ENCODE peak calls at places on chromosomes 6 and 20, in ten cellular contexts. L is tibial artery; S is psoas muscle; D is CD4-positive, alpha-beta T cell; G is left ventricle myocardium inferior; P is K562; Q is adrenal gland; B is heart left ventricle; V is WERI-Rb-1; I is esophagus squamous epithelium. E is an unnamed sample. For H3K27me3, the result is how much of the 10 kb centered on the place peaks cover.

GRCh38 chr20:14775778-14776177 is 438.4 kb upstream of the FLRT3 start:
- DNase-seq in L (no peak), S (peak), D (no peak), G (no peak), P (no peak), Q (peak), B (no peak), V (no peak), I (no peak), E (no peak)

GRCh38 chr6:28506807-28507475 is 8.7 kb downstream of the GPX6 start:
- DNase-seq in L (no peak), S (no peak), D (no peak), G (no peak), P (no peak), Q (no peak), B (no peak), V (no peak), I (no peak), E (no peak)

GRCh38 chr6:41692080-41692675 is 43.2 kb downstream of the TFEB start:
- DNase-seq in L (no peak), S (no peak), D (no peak), G (no peak), P (no peak), Q (no peak), B (no peak), V (no peak), I (no peak), E (no peak)

GRCh38 chr6:42569102-42570028 is 5.5 kb downstream of the UBR2 start:
- DNase-seq in L (no peak), S (no peak), D (no peak), G (no peak), P (no peak), Q (no peak), B (no peak), V (no peak), I (no peak), E (no peak)

GRCh38 chr20:21202284-21202683 is 76.4 kb downstream of the KIZ start:
- DNase-seq in L (no peak), S (no peak), D (no peak), G (no peak), P (no peak), Q (no peak), B (no peak), V (no peak), I (no peak), E (no peak)

GRCh38 chr6:12148317-12148801 is 136.2 kb downstream of the HIVEP1 start:
- DNase-seq in L (no peak), S (no peak), D (no peak), G (no peak), P (no peak), Q (no peak), B (no peak), V (no peak), I (no peak), E (no peak)

GRCh38 chr6:104887350-104887749 is 27.6 kb upstream of the HACE1 start:
- DNase-seq in L (no peak), S (no peak), D (no peak), G (no peak), P (no peak), Q (no peak), B (no peak), V (no peak), I (no peak), E (no peak)

GRCh38 chr6:29702519-29703103 is 20.6 kb upstream of the HLA-F start:
- DNase-seq in L (no peak), S (no peak), D (peak), G (peak), P (peak), Q (no peak), B (peak), V (peak), I (no peak), E (peak)

GRCh38 chr6:33719326-33719987 is 8.0 kb upstream of the UQCC2 start:
- DNase-seq in L (no peak), S (no peak), D (no peak), G (no peak), P (no peak), Q (no peak), B (no peak), V (no peak), I (no peak), E (no peak)

GRCh38 chr6:110518281-110518623 is 41.8 kb upstream of the SLC22A16 start:
- DNase-seq in L (no peak), S (no peak), D (no peak), G (no peak), P (no peak), Q (no peak), B (no peak), V (no peak), I (no peak), E (no peak)

GRCh38 chr20:64115171-64115911 is 8.0 kb upstream of the NPBWR2 start:
- DNase-seq in L (peak), S (no peak), D (no peak), G (no peak), P (no peak), Q (peak), B (no peak), V (no peak), I (no peak), E (peak)

GRCh38 chr6:161422710-161423109 is 148.8 kb upstream of the AGPAT4 start:
- DNase-seq in L (no peak), S (no peak), D (no peak), G (no peak), P (no peak), Q (no peak), B (no peak), V (no peak), I (no peak), E (no peak)

GRCh38 chr6:108734336-108734922 is 113.8 kb upstream of the ARMC2 start:
- DNase-seq in L (no peak), S (no peak), D (no peak), G (no peak), P (no peak), Q (no peak), B (no peak), V (no peak), I (no peak), E (no peak)

GRCh38 chr6:121582262-121582661 is 146.8 kb downstream of the GJA1 start:
- DNase-seq in L (no peak), S (no peak), D (no peak), G (no peak), P (no peak), Q (no peak), B (no peak), V (no peak), I (no peak), E (no peak)

GRCh38 chr20:25626779-25627178 is 3.0 kb upstream of the NANP start:
- DNase-seq in L (no peak), S (no peak), D (no peak), G (no peak), P (no peak), Q (no peak), B (no peak), V (no peak), I (no peak), E (no peak)

GRCh38 chr6:30741789-30742315 is 635 bp downstream of the FLOT1 start:
- DNase-seq in L (no peak), S (no peak), D (no peak), G (peak), P (no peak), Q (peak), B (peak), V (no peak), I (no peak), E (no peak)

GRCh38 chr6:93468291-93468690 is 48.9 kb upstream of the EPHA7 start:
- DNase-seq in L (no peak), S (no peak), D (no peak), G (no peak), P (no peak), Q (no peak), B (no peak), V (no peak), I (no peak), E (no peak)

GRCh38 chr6:45310118-45310788 is 17.9 kb upstream of the RUNX2 start:
- DNase-seq in L (no peak), S (no peak), D (peak), G (no peak), P (no peak), Q (no peak), B (peak), V (no peak), I (no peak), E (peak)

GRCh38 chr6:70627500-70628254 is 40.0 kb upstream of the SMAP1 start:
- DNase-seq in L (no peak), S (no peak), D (no peak), G (no peak), P (no peak), Q (no peak), B (no peak), V (no peak), I (no peak), E (no peak)

GRCh38 chr6:88538849-88539571 is 372.9 kb upstream of the CNR1 start:
- DNase-seq in L (no peak), S (no peak), D (no peak), G (no peak), P (no peak), Q (no peak), B (no peak), V (no peak), I (no peak), E (no peak)

GRCh38 chr20:53739799-53740785 is 146.5 kb upstream of the ZNF217 start:
- DNase-seq in L (no peak), S (no peak), D (no peak), G (no peak), P (no peak), Q (no peak), B (no peak), V (no peak), I (no peak), E (no peak)

GRCh38 chr20:34615477-34615876 is 57.0 kb downstream of the MAP1LC3A start:
- DNase-seq in L (no peak), S (no peak), D (no peak), G (no peak), P (no peak), Q (no peak), B (no peak), V (no peak), I (no peak), E (no peak)

GRCh38 chr20:16412896-16413295 is 160.4 kb downstream of the KIF16B start:
- DNase-seq in L (no peak), S (no peak), D (no peak), G (no peak), P (no peak), Q (no peak), B (no peak), V (no peak), I (no peak), E (no peak)

GRCh38 chr20:10309326-10309725 is 90.7 kb downstream of the SNAP25 start:
- DNase-seq in L (no peak), S (no peak), D (no peak), G (no peak), P (no peak), Q (no peak), B (no peak), V (no peak), I (no peak), E (no peak)

GRCh38 chr20:33337119-33337518 is 54.1 kb downstream of the BPIFB1 start:
- DNase-seq in L (no peak), S (no peak), D (no peak), G (no peak), P (no peak), Q (no peak), B (no peak), V (no peak), I (no peak), E (no peak)

GRCh38 chr6:31058128-31058894 is 48.0 kb downstream of the MUC22 start:
- DNase-seq in L (no peak), S (no peak), D (no peak), G (no peak), P (peak), Q (no peak), B (no peak), V (peak), I (no peak), E (no peak)

GRCh38 chr6:155171109-155171746 is 92.6 kb upstream of the CLDN20 start:
- DNase-seq in L (peak), S (peak), D (peak), G (no peak), P (peak), Q (peak), B (peak), V (no peak), I (no peak), E (no peak)

GRCh38 chr20:45821942-45822341 is 5.2 kb downstream of the TNNC2 start:
- DNase-seq in L (no peak), S (no peak), D (no peak), G (no peak), P (no peak), Q (no peak), B (no peak), V (no peak), I (no peak), E (no peak)

GRCh38 chr6:133888931-133889556 is at the start of gene TCF21:
- DNase-seq in L (no peak), S (peak), D (no peak), G (peak), P (no peak), Q (no peak), B (peak), V (no peak), I (no peak), E (no peak)

GRCh38 chr6:77463308-77463880 is at the start of gene HTR1B:
- DNase-seq in L (peak), S (no peak), D (no peak), G (no peak), P (no peak), Q (no peak), B (no peak), V (no peak), I (no peak), E (peak)

GRCh38 chr20:63295846-63296245 is 2.9 kb downstream of the COL20A1 start:
- DNase-seq in L (no peak), S (no peak), D (no peak), G (no peak), P (no peak), Q (no peak), B (no peak), V (no peak), I (no peak), E (no peak)

GRCh38 chr6:53794720-53795253 is at the start of gene LRRC1:
- DNase-seq in L (peak), S (peak), D (peak), G (peak), P (peak), Q (peak), B (peak), V (peak), I (peak), E (peak)

GRCh38 chr6:41352907-41353306 is 17.5 kb downstream of the NCR2 start:
- DNase-seq in L (no peak), S (no peak), D (no peak), G (no peak), P (no peak), Q (no peak), B (no peak), V (no peak), I (no peak), E (no peak)

GRCh38 chr6:132365319-132365907 is 35.9 kb downstream of the MOXD1 start:
- DNase-seq in L (no peak), S (no peak), D (no peak), G (no peak), P (no peak), Q (no peak), B (no peak), V (no peak), I (no peak), E (no peak)

DNA sequence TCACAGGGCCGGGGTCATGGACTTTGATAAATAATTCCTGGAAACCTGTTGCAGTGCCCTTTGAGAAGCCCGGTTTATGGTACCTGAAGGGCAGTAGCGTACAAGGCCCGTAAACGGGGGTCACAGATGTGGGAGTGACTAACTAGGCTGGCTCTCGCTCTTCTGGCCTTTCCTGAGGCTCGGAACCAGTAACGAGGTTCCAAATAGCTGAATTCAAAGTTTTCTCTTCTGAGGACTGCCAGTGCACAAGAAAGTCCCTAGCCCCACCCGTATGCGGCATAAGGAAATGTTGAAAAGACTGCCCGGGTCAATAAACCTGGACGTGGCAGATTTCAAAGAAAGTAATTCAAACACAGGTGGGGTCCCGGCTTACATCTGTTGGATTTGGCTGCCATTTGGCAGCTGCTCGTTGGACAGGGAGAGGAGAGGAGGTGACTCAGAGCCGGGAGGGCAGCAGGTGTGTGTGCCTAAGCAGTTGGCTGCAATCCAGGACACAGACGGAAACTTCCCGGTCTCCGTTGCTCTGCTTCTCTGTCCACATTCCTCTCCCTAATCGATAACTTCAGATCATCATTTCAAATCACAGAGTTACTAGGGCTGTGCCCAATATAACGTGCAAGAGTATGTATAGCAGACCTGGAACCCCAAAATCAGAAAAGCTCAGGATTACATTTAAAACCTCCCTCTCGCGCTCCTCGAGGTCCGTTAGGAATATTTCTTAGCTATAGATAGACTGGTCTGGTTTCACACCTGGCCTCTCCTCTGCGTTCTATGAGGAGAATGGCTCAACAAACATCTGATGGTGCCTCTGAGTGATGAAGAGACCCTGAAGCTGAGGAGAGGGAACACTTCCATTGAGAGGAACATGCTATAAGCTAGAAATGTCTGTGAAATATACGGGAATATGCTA is 804 bp upstream of the GMDS start:
- DNase-seq in L (peak), S (peak), D (peak), G (peak), P (peak), Q (peak), B (peak), V (peak), I (peak), E (peak)
- H3K27ac ChIP-seq in L (peak), S (peak), D (peak), G (peak), P (peak), Q (no peak), B (peak), V (peak), I (peak), E (peak)

GRCh38 chr6:36139431-36139830 is 9.1 kb downstream of the MAPK13 start:
- DNase-seq in L (no peak), S (peak), D (no peak), G (no peak), P (peak), Q (no peak), B (no peak), V (peak), I (no peak), E (no peak)
- TF ChIP-seq CTCF in L (no peak), S (no peak), D (no peak), G (no peak), P (peak), Q (peak), B (no peak), V (peak), I (no peak), E (no peak)

DNA sequence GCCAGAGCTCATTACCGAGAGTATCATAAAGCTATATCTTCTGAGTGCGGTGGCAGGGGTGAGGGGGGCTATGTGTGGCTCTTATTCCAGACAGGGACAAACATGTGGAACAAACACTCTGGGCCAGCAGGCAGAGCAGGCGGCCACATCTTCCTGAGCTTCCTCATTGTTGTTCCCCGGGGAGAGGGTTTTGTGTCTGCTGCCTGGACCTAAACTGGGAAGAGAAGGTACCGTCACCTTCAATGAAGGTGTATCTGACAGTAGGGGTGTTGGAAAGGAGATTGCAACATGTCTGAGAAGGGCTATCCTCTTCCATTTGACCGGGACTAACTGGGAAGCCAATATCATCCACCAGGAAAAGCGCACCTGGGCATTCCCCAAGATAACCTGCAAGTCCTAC is 1.6 kb upstream of the TFAP2D start:
- DNase-seq in L (no peak), S (no peak), D (no peak), G (no peak), P (no peak), Q (no peak), B (no peak), V (no peak), I (no peak), E (no peak)
- H3K27me3 ChIP-seq in L (under half), S (under half), D (half or more), G (half or more), P (under half), Q (under half), B (half or more), V (half or more), I (under half), E (half or more)

DNA sequence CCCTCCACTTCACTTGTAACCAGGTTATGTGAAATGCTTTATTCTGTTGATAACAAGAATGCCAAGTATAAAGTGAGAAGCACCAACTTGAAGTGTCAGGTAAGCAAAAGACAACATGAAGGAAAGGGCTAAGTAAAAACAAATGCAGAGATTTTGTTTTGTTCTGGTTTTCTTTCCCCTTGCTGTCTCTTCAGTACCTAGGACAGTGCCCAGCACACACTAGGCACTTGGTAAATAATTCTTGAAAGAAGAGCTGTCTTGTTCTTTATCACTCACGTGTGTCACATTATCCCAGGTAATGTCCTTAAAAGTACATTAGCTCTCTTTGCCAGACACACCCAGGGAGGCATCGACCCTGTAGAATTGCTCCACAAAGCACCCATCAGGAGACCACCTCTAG is 350.0 kb upstream of the IRAK1BP1 start:
- DNase-seq in L (no peak), S (no peak), D (no peak), G (no peak), P (no peak), Q (no peak), B (no peak), V (no peak), I (no peak), E (no peak)
- H3K27ac ChIP-seq in L (no peak), S (no peak), D (no peak), G (no peak), P (no peak), Q (no peak), B (no peak), V (no peak), I (no peak), E (no peak)

GRCh38 chr20:48387675-48388074 is 440.1 kb downstream of the PREX1 start:
- DNase-seq in L (no peak), S (no peak), D (no peak), G (no peak), P (no peak), Q (no peak), B (no peak), V (peak), I (no peak), E (no peak)
- TF ChIP-seq CTCF in L (no peak), S (no peak), D (no peak), G (no peak), P (no peak), Q (no peak), B (no peak), V (peak), I (no peak), E (no peak)

DNA sequence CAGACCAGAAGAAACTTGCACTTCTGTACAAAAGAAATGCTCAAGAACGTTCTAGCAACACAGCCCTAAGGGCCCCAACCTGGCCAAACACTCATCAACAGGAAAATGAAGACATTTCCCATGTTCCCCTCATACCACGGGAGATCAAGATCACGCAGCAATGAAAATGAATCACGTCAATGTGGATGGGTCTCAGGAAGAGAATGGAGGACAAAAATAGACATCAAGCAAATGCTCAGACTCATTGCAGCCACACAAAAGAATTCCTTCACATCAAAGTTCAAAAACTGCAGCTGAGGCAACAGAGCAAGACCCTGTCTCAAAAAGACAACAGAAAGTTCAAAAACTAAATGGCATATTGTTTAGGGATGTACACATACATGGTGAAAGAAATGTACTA is 18.1 kb downstream of the ULBP3 start:
- DNase-seq in L (no peak), S (no peak), D (no peak), G (no peak), P (no peak), Q (no peak), B (no peak), V (no peak), I (no peak), E (no peak)
- H3K27me3 ChIP-seq in L (under half), S (under half), D (under half), G (half or more), P (half or more), Q (under half), B (under half), V (under half), I (under half), E (under half)

E was measured in left lung.